ENCODE peak calls at places on chromosomes 13 and 19, in five cellular contexts. One of them, this sample, is unnamed.

GRCh38 chr19:50663280-50663790 is 14.1 kb downstream of the C19orf81 start:
- DNase-seq in fibroblast of villous mesenchyme: no peak
- DNase-seq in AG09309: no peak
- DNase-seq in heart right ventricle: no peak
- DNase-seq in aorta: peak; percentile 1
- DNase-seq in this sample: no peak

GRCh38 chr13:70893832-70894231 is 785.6 kb upstream of the KLHL1 start:
- DNase-seq in fibroblast of villous mesenchyme: no peak
- DNase-seq in aorta: no peak
- DNase-seq in heart right ventricle: no peak
- DNase-seq in AG09309: no peak
- DNase-seq in this sample: peak; percentile 16

GRCh38 chr13:100597253-100597652 is 8.7 kb upstream of the GGACT start:
- DNase-seq in fibroblast of villous mesenchyme: no peak
- DNase-seq in heart right ventricle: no peak
- DNase-seq in aorta: no peak
- DNase-seq in AG09309: no peak
- DNase-seq in this sample: no peak

GRCh38 chr13:50911051-50911690 is 1.6 kb downstream of the RNASEH2B start:
- DNase-seq in fibroblast of villous mesenchyme: peak; percentile 64
- DNase-seq in AG09309: no peak
- DNase-seq in aorta: no peak
- DNase-seq in heart right ventricle: no peak
- DNase-seq in this sample: no peak

GRCh38 chr19:57668635-57669034 is at the start of gene ZSCAN4:
- DNase-seq in fibroblast of villous mesenchyme: no peak
- DNase-seq in AG09309: no peak
- DNase-seq in heart right ventricle: no peak
- DNase-seq in aorta: no peak
- DNase-seq in this sample: no peak

GRCh38 chr19:41871573-41872383 is 5.3 kb upstream of the CD79A start:
- DNase-seq in fibroblast of villous mesenchyme: no peak
- DNase-seq in aorta: no peak
- DNase-seq in heart right ventricle: peak; percentile 37
- DNase-seq in AG09309: no peak
- DNase-seq in this sample: no peak

GRCh38 chr19:43438291-43439162 is 23.8 kb downstream of the TEX101 start:
- DNase-seq in heart right ventricle: peak; percentile 74
- DNase-seq in AG09309: peak; percentile 80
- DNase-seq in fibroblast of villous mesenchyme: peak; percentile 74
- DNase-seq in aorta: no peak
- DNase-seq in this sample: peak; percentile 23

GRCh38 chr19:24159707-24160106 is 72.7 kb downstream of the ZNF254 start:
- DNase-seq in aorta: no peak
- DNase-seq in heart right ventricle: no peak
- DNase-seq in AG09309: no peak
- DNase-seq in fibroblast of villous mesenchyme: peak; percentile 7
- DNase-seq in this sample: no peak

GRCh38 chr19:41999071-41999877 is 5.2 kb upstream of the ATP1A3 start:
- DNase-seq in fibroblast of villous mesenchyme: no peak
- DNase-seq in heart right ventricle: no peak
- DNase-seq in AG09309: no peak
- DNase-seq in aorta: no peak
- DNase-seq in this sample: no peak

GRCh38 chr13:103081435-103081834 is 15.2 kb upstream of the SLC10A2 start:
- DNase-seq in fibroblast of villous mesenchyme: no peak
- DNase-seq in aorta: no peak
- DNase-seq in AG09309: no peak
- DNase-seq in heart right ventricle: no peak
- DNase-seq in this sample: no peak

GRCh38 chr19:15452111-15453047 is 2.6 kb upstream of the WIZ start:
- DNase-seq in heart right ventricle: peak; percentile 91
- DNase-seq in fibroblast of villous mesenchyme: peak; percentile 86
- DNase-seq in aorta: peak; percentile 94
- DNase-seq in AG09309: no peak
- DNase-seq in this sample: peak; percentile 64

GRCh38 chr19:4361152-4362037 is 18.0 kb downstream of the MPND start:
- DNase-seq in aorta: no peak
- DNase-seq in heart right ventricle: no peak
- DNase-seq in fibroblast of villous mesenchyme: no peak
- DNase-seq in AG09309: no peak
- DNase-seq in this sample: no peak

GRCh38 chr19:43751466-43752220 is 3.1 kb downstream of the SMG9 start:
- DNase-seq in AG09309: no peak
- DNase-seq in fibroblast of villous mesenchyme: no peak
- DNase-seq in heart right ventricle: no peak
- DNase-seq in aorta: no peak
- DNase-seq in this sample: no peak

GRCh38 chr19:7844951-7845350 is 14.9 kb downstream of the EVI5L start:
- DNase-seq in AG09309: no peak
- DNase-seq in heart right ventricle: no peak
- DNase-seq in fibroblast of villous mesenchyme: no peak
- DNase-seq in aorta: no peak
- DNase-seq in this sample: no peak

GRCh38 chr19:2014731-2015610 is 543 bp downstream of the BTBD2 start:
- DNase-seq in AG09309: no peak
- DNase-seq in fibroblast of villous mesenchyme: no peak
- DNase-seq in heart right ventricle: no peak
- DNase-seq in aorta: no peak
- DNase-seq in this sample: no peak

GRCh38 chr13:114008964-114009589 is 35.2 kb upstream of the C13orf46 start:
- DNase-seq in fibroblast of villous mesenchyme: no peak
- DNase-seq in aorta: peak; percentile 51
- DNase-seq in AG09309: no peak
- DNase-seq in heart right ventricle: no peak
- DNase-seq in this sample: no peak

GRCh38 chr19:6259312-6259861 is 20.4 kb downstream of the MLLT1 start:
- DNase-seq in heart right ventricle: no peak
- DNase-seq in AG09309: no peak
- DNase-seq in fibroblast of villous mesenchyme: no peak
- DNase-seq in aorta: peak; percentile 57
- DNase-seq in this sample: no peak

GRCh38 chr13:113832204-113832603 is 31.7 kb downstream of the GAS6 start:
- DNase-seq in fibroblast of villous mesenchyme: no peak
- DNase-seq in AG09309: no peak
- DNase-seq in aorta: no peak
- DNase-seq in heart right ventricle: no peak
- DNase-seq in this sample: no peak

GRCh38 chr19:30699871-30700280 is 327.7 kb downstream of the ZNF536 start:
- DNase-seq in fibroblast of villous mesenchyme: no peak
- DNase-seq in heart right ventricle: no peak
- DNase-seq in AG09309: no peak
- DNase-seq in aorta: no peak
- DNase-seq in this sample: no peak
- H3K4me3 ChIP-seq in fibroblast of villous mesenchyme: no peak overlapping the region
- H3K4me3 ChIP-seq in heart right ventricle: no peak overlapping the region
- H3K4me3 ChIP-seq in AG09309: no peak overlapping the region
- H3K4me3 ChIP-seq in aorta: no peak overlapping the region
- H3K4me3 ChIP-seq in this sample: no peak overlapping the region

DNA sequence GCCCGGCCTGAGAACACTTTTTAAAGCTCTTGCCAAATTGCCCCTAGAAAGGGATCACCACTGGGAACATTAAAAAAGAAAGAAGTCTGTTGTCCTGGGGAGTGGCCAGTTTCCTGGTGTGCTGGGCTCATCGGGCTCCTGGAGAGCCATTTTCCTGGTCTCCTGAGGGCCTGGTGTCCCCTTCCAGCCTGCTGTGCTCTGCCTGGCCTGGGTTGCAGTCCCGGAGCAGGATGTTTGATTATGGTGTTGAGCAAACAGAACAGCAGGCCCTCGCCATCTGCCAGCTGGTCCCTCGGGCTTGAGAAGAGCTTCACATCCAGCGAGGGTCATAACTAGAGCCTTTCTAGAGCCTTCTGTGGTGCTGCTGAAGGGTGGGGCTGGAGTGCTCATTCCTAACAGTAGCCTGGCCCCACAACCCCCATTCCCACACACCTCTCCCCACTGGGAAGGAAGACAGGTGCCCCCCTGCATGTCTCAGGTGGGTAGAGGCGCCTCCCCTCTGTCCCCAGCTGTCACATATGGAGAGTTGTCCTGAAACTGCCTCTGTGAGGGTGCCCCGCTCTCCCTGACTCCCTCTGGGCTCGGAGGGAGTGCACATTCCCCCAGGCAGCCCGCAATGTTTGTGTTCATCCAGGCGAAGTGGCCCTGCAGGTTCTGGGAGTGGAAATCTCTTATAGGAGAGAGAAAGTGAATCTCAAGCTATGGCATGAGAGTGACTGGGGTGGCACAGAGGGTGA is 151.1 kb downstream of the SIPA1L3 start:
- DNase-seq in AG09309: no peak
- DNase-seq in fibroblast of villous mesenchyme: no peak
- DNase-seq in heart right ventricle: no peak
- DNase-seq in aorta: no peak
- DNase-seq in this sample: no peak
- H3K4me3 ChIP-seq in AG09309: no peak overlapping the region
- H3K4me3 ChIP-seq in fibroblast of villous mesenchyme: no peak overlapping the region
- H3K4me3 ChIP-seq in heart right ventricle: no peak overlapping the region
- H3K4me3 ChIP-seq in aorta: no peak overlapping the region
- H3K4me3 ChIP-seq in this sample: no peak overlapping the region

GRCh38 chr19:10604460-10604980 is 17.4 kb upstream of the AP1M2 start:
- DNase-seq in AG09309: no peak
- DNase-seq in fibroblast of villous mesenchyme: no peak
- DNase-seq in heart right ventricle: peak; percentile 37
- DNase-seq in aorta: no peak
- DNase-seq in this sample: no peak

GRCh38 chr19:10601999-10602329 is 14.9 kb upstream of the AP1M2 start:
- DNase-seq in AG09309: no peak
- DNase-seq in aorta: no peak
- DNase-seq in fibroblast of villous mesenchyme: no peak
- DNase-seq in heart right ventricle: no peak
- DNase-seq in this sample: no peak

GRCh38 chr19:10603873-10604459 is 16.9 kb upstream of the AP1M2 start:
- DNase-seq in aorta: no peak
- DNase-seq in AG09309: no peak
- DNase-seq in heart right ventricle: no peak
- DNase-seq in fibroblast of villous mesenchyme: peak; percentile 55
- DNase-seq in this sample: no peak

GRCh38 chr19:10603084-10603872 is 16.2 kb upstream of the AP1M2 start:
- DNase-seq in fibroblast of villous mesenchyme: no peak
- DNase-seq in aorta: peak; percentile 83
- DNase-seq in AG09309: no peak
- DNase-seq in heart right ventricle: peak; percentile 67
- DNase-seq in this sample: no peak

DNA sequence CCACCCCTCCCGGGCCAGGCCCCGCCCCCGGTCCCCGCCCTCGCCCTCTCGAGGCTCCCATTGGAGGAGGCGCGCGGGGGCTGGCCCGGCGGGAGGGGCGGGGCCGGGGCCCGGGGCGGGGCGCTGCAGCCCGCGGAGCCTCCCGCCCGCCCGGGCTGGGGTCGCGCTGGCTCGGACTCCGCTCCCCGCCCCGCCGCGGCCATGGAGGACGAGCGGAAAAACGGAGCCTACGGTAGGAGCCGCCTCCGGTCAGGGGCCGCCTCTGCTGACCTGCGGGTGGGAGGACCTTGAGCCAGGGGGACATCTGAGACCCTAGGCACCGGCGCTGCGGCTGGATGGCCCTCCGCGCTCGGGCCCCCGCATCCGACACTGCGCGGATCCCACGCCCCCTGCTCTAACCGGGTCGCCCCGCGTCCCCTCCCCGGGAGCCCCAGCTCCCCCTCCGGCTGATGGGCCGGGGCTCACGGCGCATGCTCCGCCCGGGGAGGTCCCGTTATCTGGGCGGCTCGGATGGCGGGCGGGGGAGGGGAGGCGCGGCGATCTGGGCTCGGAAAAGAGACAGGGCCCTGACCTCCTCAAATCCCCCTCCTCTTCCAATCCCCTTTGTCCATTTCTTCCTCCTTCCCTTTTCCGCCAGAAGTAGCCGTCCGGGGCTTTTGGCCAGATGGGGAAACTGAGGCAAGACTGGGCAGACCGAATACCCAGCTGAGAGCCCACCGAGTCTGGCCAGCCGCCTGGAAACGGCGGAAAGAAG is 15.4 kb upstream of the AP1M2 start:
- DNase-seq in heart right ventricle: peak; percentile 87
- DNase-seq in aorta: peak; percentile 94
- DNase-seq in AG09309: no peak
- DNase-seq in fibroblast of villous mesenchyme: peak; percentile 69
- DNase-seq in this sample: peak; percentile 13
- H3K4me3 ChIP-seq in heart right ventricle: peak overlapping the region; percentile 100
- H3K4me3 ChIP-seq in aorta: peak overlapping the region; percentile 99
- H3K4me3 ChIP-seq in AG09309: peak overlapping the region; percentile 99
- H3K4me3 ChIP-seq in fibroblast of villous mesenchyme: peak overlapping the region; percentile 96
- H3K4me3 ChIP-seq in this sample: peak overlapping the region; percentile 87

GRCh38 chr19:18161691-18162039 is 8.7 kb downstream of the PIK3R2 start:
- DNase-seq in fibroblast of villous mesenchyme: no peak
- DNase-seq in aorta: no peak
- DNase-seq in heart right ventricle: no peak
- DNase-seq in AG09309: no peak
- DNase-seq in this sample: no peak
- H3K4me3 ChIP-seq in fibroblast of villous mesenchyme: peak overlapping the region; percentile 21
- H3K4me3 ChIP-seq in aorta: no peak overlapping the region
- H3K4me3 ChIP-seq in heart right ventricle: peak overlapping the region; percentile 44
- H3K4me3 ChIP-seq in AG09309: no peak overlapping the region
- H3K4me3 ChIP-seq in this sample: peak overlapping the region; percentile 17

GRCh38 chr19:45682117-45682516 is 9.6 kb downstream of the SNRPD2 start:
- DNase-seq in fibroblast of villous mesenchyme: no peak
- DNase-seq in aorta: no peak
- DNase-seq in heart right ventricle: no peak
- DNase-seq in AG09309: no peak
- DNase-seq in this sample: no peak
- H3K4me3 ChIP-seq in fibroblast of villous mesenchyme: no peak overlapping the region
- H3K4me3 ChIP-seq in aorta: no peak overlapping the region
- H3K4me3 ChIP-seq in heart right ventricle: peak overlapping the region; percentile 52
- H3K4me3 ChIP-seq in AG09309: no peak overlapping the region
- H3K4me3 ChIP-seq in this sample: no peak overlapping the region

GRCh38 chr13:106796280-106797047 is 228.5 kb upstream of the ARGLU1 start:
- DNase-seq in aorta: no peak
- DNase-seq in AG09309: no peak
- DNase-seq in heart right ventricle: no peak
- DNase-seq in fibroblast of villous mesenchyme: no peak
- DNase-seq in this sample: no peak
- H3K4me3 ChIP-seq in aorta: no peak overlapping the region
- H3K4me3 ChIP-seq in AG09309: no peak overlapping the region
- H3K4me3 ChIP-seq in heart right ventricle: peak overlapping the region; percentile 35
- H3K4me3 ChIP-seq in fibroblast of villous mesenchyme: no peak overlapping the region
- H3K4me3 ChIP-seq in this sample: no peak overlapping the region

GRCh38 chr19:54162884-54163283 is 3.4 kb upstream of the LENG1 start:
- DNase-seq in AG09309: no peak
- DNase-seq in fibroblast of villous mesenchyme: no peak
- DNase-seq in heart right ventricle: no peak
- DNase-seq in aorta: no peak
- DNase-seq in this sample: no peak
- H3K4me3 ChIP-seq in AG09309: no peak overlapping the region
- H3K4me3 ChIP-seq in fibroblast of villous mesenchyme: peak overlapping the region; percentile 69
- H3K4me3 ChIP-seq in heart right ventricle: peak overlapping the region; percentile 41
- H3K4me3 ChIP-seq in aorta: no peak overlapping the region
- H3K4me3 ChIP-seq in this sample: no peak overlapping the region

GRCh38 chr13:94711561-94712286 is 621 bp downstream of the SOX21 start:
- DNase-seq in aorta: no peak
- DNase-seq in AG09309: no peak
- DNase-seq in heart right ventricle: no peak
- DNase-seq in fibroblast of villous mesenchyme: peak; percentile 12
- DNase-seq in this sample: no peak
- H3K4me3 ChIP-seq in aorta: peak overlapping the region; percentile 43
- H3K4me3 ChIP-seq in AG09309: no peak overlapping the region
- H3K4me3 ChIP-seq in heart right ventricle: peak overlapping the region; percentile 15
- H3K4me3 ChIP-seq in fibroblast of villous mesenchyme: no peak overlapping the region
- H3K4me3 ChIP-seq in this sample: no peak overlapping the region